ENCODE peak calls at places on chromosome 18, in four cellular contexts. G, B, I and M are unnamed samples.

GRCh38 chr18:76530846-76531245 is 35.8 kb upstream of the ZNF516 start:
- DNase-seq in G (no peak), B (no peak), I (no peak), M (peak)

GRCh38 chr18:57927511-57927910 is 116.5 kb upstream of the NEDD4L start:
- DNase-seq in G (no peak), I (no peak), B (no peak), M (no peak)

GRCh38 chr18:4251873-4252272 is 203.2 kb downstream of the DLGAP1 start:
- DNase-seq in B (no peak), I (peak), G (no peak), M (no peak)

GRCh38 chr18:63322908-63323634 is 3.5 kb upstream of the BCL2 start:
- DNase-seq in I (peak), G (peak), B (no peak), M (peak)

GRCh38 chr18:63476666-63477065 is at the start of gene SERPINB5:
- DNase-seq in I (no peak), G (no peak), B (no peak), M (no peak)

GRCh38 chr18:77046409-77046808 is 86.2 kb downstream of the MBP start:
- DNase-seq in B (no peak), I (no peak), G (no peak), M (no peak)

GRCh38 chr18:24964213-24964612 is 387.8 kb downstream of the ZNF521 start:
- DNase-seq in I (no peak), G (no peak), B (peak), M (no peak)

GRCh38 chr18:13547347-13547746 is 179.0 kb downstream of the FAM210A start:
- DNase-seq in I (no peak), B (no peak), G (no peak), M (no peak)

GRCh38 chr18:12048010-12048826 is 45.4 kb upstream of the ANKRD62 start:
- DNase-seq in I (no peak), G (no peak), B (no peak), M (no peak)